ENCODE peak calls at places on chromosomes 1 and 21, in nine cellular contexts. I, V, J, P, N, U, E, B and G are unnamed samples.

GRCh38 chr1:24081190-24081589 is 30.7 kb downstream of the MYOM3 start:
- DNase-seq in I (no peak), V (no peak), J (no peak), P (no peak), N (no peak), U (no peak), E (no peak), B (no peak), G (no peak)

GRCh38 chr1:29197590-29197924 is 15.9 kb upstream of the SRSF4 start:
- DNase-seq in I (peak; percentile 46), V (peak; percentile 19), J (peak; percentile 18), P (peak; percentile 37), N (no peak), U (peak; percentile 3), E (peak; percentile 50), B (peak; percentile 5), G (no peak)

GRCh38 chr21:27425574-27425973 is 458.7 kb upstream of the ADAMTS5 start:
- DNase-seq in I (no peak), V (no peak), J (no peak), P (no peak), N (no peak), U (no peak), E (peak; percentile 93), B (peak; percentile 65), G (no peak)

GRCh38 chr1:115078708-115079107 is 10.6 kb downstream of the TSPAN2 start:
- DNase-seq in I (no peak), V (no peak), J (no peak), P (no peak), N (no peak), U (no peak), E (no peak), B (no peak), G (no peak)

GRCh38 chr1:5865774-5866173 is 126.5 kb downstream of the NPHP4 start:
- DNase-seq in I (no peak), V (no peak), J (no peak), P (no peak), N (no peak), U (no peak), E (no peak), B (no peak), G (no peak)

GRCh38 chr1:222454196-222454595 is 93.7 kb downstream of the HHIPL2 start:
- DNase-seq in I (no peak), V (no peak), J (no peak), P (no peak), N (no peak), U (no peak), E (peak; percentile 85), B (no peak), G (no peak)

GRCh38 chr1:199123615-199124014 is 484.8 kb downstream of the PTPRC start:
- DNase-seq in I (no peak), V (no peak), J (no peak), P (no peak), N (no peak), U (no peak), E (peak; percentile 97), B (peak; percentile 21), G (no peak)

GRCh38 chr1:232440325-232441059 is 189.4 kb downstream of the SIPA1L2 start:
- DNase-seq in I (no peak), V (no peak), J (no peak), P (no peak), N (no peak), U (no peak), E (no peak), B (peak; percentile 46), G (no peak)

GRCh38 chr1:55579332-55579996 is 364.3 kb upstream of the USP24 start:
- DNase-seq in I (no peak), V (no peak), J (no peak), P (no peak), N (no peak), U (no peak), E (no peak), B (no peak), G (no peak)

GRCh38 chr1:8281843-8282509 is 35.9 kb upstream of the SLC45A1 start:
- DNase-seq in I (no peak), V (no peak), J (no peak), P (no peak), N (no peak), U (no peak), E (no peak), B (no peak), G (no peak)

GRCh38 chr1:67754526-67754920 is 69.5 kb downstream of the GADD45A start:
- DNase-seq in I (no peak), V (no peak), J (no peak), P (no peak), N (no peak), U (no peak), E (no peak), B (no peak), G (no peak)

GRCh38 chr1:201170533-201171062 is 16.3 kb upstream of the TMEM9 start:
- DNase-seq in I (peak; percentile 98), V (peak; percentile 88), J (peak; percentile 92), P (peak; percentile 65), N (peak; percentile 92), U (peak; percentile 44), E (peak; percentile 93), B (peak; percentile 98), G (peak; percentile 98)

GRCh38 chr1:58397187-58397820 is 149.2 kb downstream of the OMA1 start:
- DNase-seq in I (no peak), V (no peak), J (no peak), P (no peak), N (no peak), U (no peak), E (peak; percentile 90), B (peak; percentile 75), G (no peak)